ENCODE peak calls at places on chromosome 4, in five cellular contexts. F is mesenchymal stem cell, O is neuronal stem cell, M is H9, L is H1. N is an unnamed sample.

GRCh38 chr4:45693746-45694145 is 430.1 kb downstream of the GABRG1 start:
- DNase-seq in L (no peak), M (no peak), F (no peak), O (no peak), N (no peak)

GRCh38 chr4:25075129-25075528 is 44.4 kb upstream of the LGI2 start:
- DNase-seq in L (no peak), O (no peak), F (no peak), M (peak; percentile 49), N (no peak)

GRCh38 chr4:10316851-10317250 is 140.4 kb downstream of the ZNF518B start:
- DNase-seq in L (no peak), O (no peak), F (no peak), M (no peak), N (no peak)

GRCh38 chr4:622996-623913 is 2.1 kb upstream of the PDE6B start:
- DNase-seq in L (no peak), M (peak; percentile 18), F (no peak), O (no peak), N (no peak)

GRCh38 chr4:82044141-82044993 is 329.4 kb downstream of the HNRNPD start:
- DNase-seq in F (peak; percentile 10), M (peak; percentile 82), O (peak; percentile 72), L (peak; percentile 84), N (peak; percentile 51)

GRCh38 chr4:52248836-52249235 is 197.7 kb downstream of the SPATA18 start:
- DNase-seq in O (no peak), M (no peak), F (no peak), L (no peak), N (no peak)

GRCh38 chr4:2949782-2950125 is 13.5 kb downstream of the NOP14 start:
- DNase-seq in O (no peak), L (no peak), F (no peak), M (no peak), N (no peak)

GRCh38 chr4:162461952-162462351 is 298.2 kb upstream of the FSTL5 start:
- DNase-seq in O (no peak), L (no peak), F (peak; percentile 11), M (no peak), N (no peak)

GRCh38 chr4:175054980-175055379 is 136.8 kb downstream of the ADAM29 start:
- DNase-seq in M (peak; percentile 82), F (no peak), O (no peak), L (peak; percentile 63), N (no peak)

GRCh38 chr4:183342541-183343533 is 20.6 kb upstream of the CLDN24 start:
- DNase-seq in L (no peak), M (peak; percentile 47), F (no peak), O (no peak), N (no peak)

GRCh38 chr4:91598696-91599095 is 705.1 kb upstream of the GRID2 start:
- DNase-seq in O (no peak), M (no peak), F (no peak), L (no peak), N (no peak)

GRCh38 chr4:134202557-134202956 is 968 bp upstream of the PABPC4L start:
- DNase-seq in F (peak; percentile 33), M (no peak), O (no peak), L (no peak), N (no peak)

GRCh38 chr4:10944321-10944720 is 259.8 kb upstream of the CLNK start:
- DNase-seq in L (no peak), O (no peak), F (no peak), M (no peak), N (no peak)

GRCh38 chr4:137635108-137635507 is 102.8 kb upstream of the PCDH18 start:
- DNase-seq in L (no peak), M (no peak), O (no peak), F (peak; percentile 56), N (no peak)

DNA sequence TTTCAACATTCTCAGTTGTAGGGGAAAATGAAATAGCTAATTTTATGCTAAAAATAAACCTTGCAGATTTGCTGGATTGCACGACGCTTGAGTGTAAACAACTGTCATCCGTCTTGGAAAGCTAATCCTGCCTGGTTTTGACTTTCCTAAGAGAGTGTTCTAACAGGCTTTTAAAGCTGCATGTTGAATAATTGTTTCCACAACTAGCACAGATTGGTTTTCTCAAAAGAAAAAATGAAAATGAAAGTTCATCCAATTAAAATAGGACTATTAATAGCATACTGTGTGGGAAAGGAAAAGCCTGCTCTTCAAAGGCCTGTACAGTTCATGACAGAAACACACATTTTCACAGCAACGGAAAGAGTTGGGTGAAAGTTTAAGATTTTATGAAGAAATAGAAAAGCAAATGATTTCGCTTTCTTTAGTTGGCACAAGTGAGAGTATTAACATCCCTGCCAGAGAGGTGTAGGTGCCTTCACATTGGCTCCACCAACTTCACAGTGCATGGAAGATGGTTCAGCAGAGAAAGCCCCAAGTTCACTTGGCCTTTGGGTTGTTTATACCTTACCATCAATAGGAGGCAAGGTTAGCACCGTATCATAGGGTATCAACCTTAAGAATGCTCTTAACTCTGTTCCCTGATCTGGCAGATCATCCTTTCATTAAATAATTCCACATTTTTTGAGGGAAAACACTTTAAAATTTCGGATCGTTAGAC is 140.0 kb upstream of the GUCY1A1 start:
- DNase-seq in M (no peak), O (no peak), F (peak; percentile 90), L (no peak), N (no peak)
- H3K9ac ChIP-seq in M (no peak overlapping the region), O (no peak overlapping the region), F (peak overlapping the region; percentile 81), L (no peak overlapping the region), N (no peak overlapping the region)

DNA sequence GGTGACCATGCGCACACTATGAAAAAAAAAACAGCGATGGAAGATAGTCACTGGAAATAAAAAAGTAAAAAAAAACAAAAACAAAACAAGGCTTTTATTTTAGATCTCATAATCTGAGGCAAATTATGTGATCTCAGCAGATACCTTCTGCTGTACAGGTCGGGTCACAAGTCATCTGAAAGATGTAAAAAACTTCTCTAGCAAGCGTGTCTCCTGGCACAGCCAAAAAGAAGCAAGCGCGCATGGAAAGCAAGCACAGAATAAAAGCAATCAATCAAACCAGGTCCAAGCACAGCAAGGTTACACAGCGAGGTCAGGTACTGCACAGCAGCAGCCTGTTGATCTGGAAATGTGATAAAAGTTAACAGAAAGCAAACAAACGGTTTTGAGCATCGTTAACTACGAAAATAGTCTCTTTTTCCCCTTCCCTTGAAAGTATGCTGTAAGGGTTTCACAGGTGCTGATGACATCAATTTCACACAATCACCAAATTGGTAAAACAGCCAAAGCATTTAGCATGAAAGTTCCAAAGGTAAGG is 79.3 kb upstream of the MTNR1A start:
- DNase-seq in F (no peak), M (no peak), O (no peak), L (no peak), N (no peak)
- H3K23ac ChIP-seq in F (no peak overlapping the region), M (no peak overlapping the region), O (no peak overlapping the region), L (no peak overlapping the region), N (no peak overlapping the region)

DNA sequence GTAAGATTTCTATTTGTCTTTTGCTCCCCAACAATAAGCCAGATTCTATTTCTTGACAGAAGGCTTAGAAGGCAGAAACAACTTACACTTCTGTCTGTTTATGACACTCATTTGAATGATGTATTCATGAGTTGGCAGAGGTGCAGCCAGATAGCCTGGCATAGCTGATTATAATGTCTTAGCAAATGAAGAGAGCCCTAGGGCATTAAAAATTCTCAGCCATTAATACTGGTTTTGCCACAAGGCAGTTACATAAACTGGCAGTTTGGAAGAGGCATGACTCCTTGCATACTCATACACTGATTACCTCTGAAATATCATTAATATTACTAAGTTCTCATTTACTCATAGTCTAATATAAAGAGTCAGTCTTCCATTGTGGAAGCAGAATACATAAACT is 728.5 kb upstream of the NDST4 start:
- DNase-seq in O (no peak), L (no peak), F (no peak), M (no peak), N (no peak)
- H2BK12ac ChIP-seq in O (no peak overlapping the region), L (no peak overlapping the region), F (no peak overlapping the region), M (no peak overlapping the region), N (no peak overlapping the region)

GRCh38 chr4:87006531-87007344 is 71.9 kb downstream of the AFF1 start:
- DNase-seq in L (peak; percentile 93), M (peak; percentile 94), F (peak; percentile 95), O (peak; percentile 97), N (peak; percentile 91)

GRCh38 chr4:87007345-87008181 is 72.8 kb downstream of the AFF1 start:
- DNase-seq in M (no peak), F (peak; percentile 72), L (no peak), O (peak; percentile 58), N (peak; percentile 38)

GRCh38 chr4:87005690-87006461 is 71.1 kb downstream of the AFF1 start:
- DNase-seq in F (peak; percentile 59), O (no peak), L (no peak), M (no peak), N (peak; percentile 33)

GRCh38 chr4:87003266-87003665 is 68.5 kb downstream of the AFF1 start:
- DNase-seq in F (no peak), M (no peak), L (no peak), O (no peak), N (peak; percentile 74)

DNA sequence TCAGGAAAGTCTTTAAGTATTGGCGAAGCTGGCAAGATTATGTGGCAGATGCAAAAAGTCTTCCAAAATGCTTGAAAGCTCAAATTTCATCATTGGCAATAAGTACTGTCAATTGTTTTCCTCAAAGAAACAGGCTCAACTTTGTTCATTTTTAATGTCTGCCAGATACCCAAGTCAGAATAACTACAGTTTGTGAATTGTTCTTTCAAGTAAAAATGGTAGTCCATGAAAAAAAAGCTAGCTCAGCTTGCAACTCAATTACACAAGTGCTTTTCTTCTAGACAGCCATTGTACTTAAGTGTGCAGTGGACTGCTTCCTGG is 70.5 kb downstream of the AFF1 start:
- DNase-seq in O (no peak), M (no peak), F (no peak), L (no peak), N (no peak)
- H3K9ac ChIP-seq in O (no peak overlapping the region), M (no peak overlapping the region), F (peak overlapping the region; percentile 96), L (no peak overlapping the region), N (no peak overlapping the region)

N was measured in trophoblast cell.